ENCODE peak calls at places on chromosomes 4 and X, in seven cellular contexts. C is lung, G is suprapubic skin, V is endothelial cell, J is stomach, N is WTC11, Y is H1. X is an unnamed sample.

GRCh38 chrX:17374619-17375360 is at the start of gene NHS:
- DNase-seq in C (peak; percentile 41), G (no peak), V (peak; percentile 64), J (peak; percentile 65), N (peak; percentile 76), Y (peak; percentile 70), X (peak; percentile 90)

GRCh38 chr4:2931765-2932560 is 31.2 kb downstream of the NOP14 start:
- DNase-seq in C (peak; percentile 67), G (peak; percentile 85), V (peak; percentile 45), J (peak; percentile 60), N (peak; percentile 64), Y (peak; percentile 72), X (no peak)

GRCh38 chr4:43411226-43411625 is 518.7 kb downstream of the GRXCR1 start:
- DNase-seq in C (no peak), G (no peak), V (no peak), J (no peak), N (no peak), Y (no peak), X (no peak)

GRCh38 chr4:78441786-78442185 is 109.8 kb upstream of the ANXA3 start:
- DNase-seq in C (no peak), G (no peak), V (no peak), J (no peak), N (no peak), Y (no peak), X (no peak)

GRCh38 chrX:56764153-56764974 is 35.3 kb downstream of the NBDY start:
- DNase-seq in C (peak; percentile 81), G (no peak), V (peak; percentile 52), J (peak; percentile 66), N (peak; percentile 50), Y (peak; percentile 53), X (peak; percentile 66)

GRCh38 chrX:45434231-45434630 is 233.6 kb upstream of the DIPK2B start:
- DNase-seq in C (no peak), G (no peak), V (no peak), J (no peak), N (no peak), Y (no peak), X (no peak)

GRCh38 chr4:139918591-139918990 is 235.4 kb downstream of the MAML3 start:
- DNase-seq in C (no peak), G (no peak), V (no peak), J (no peak), N (no peak), Y (no peak), X (no peak)

GRCh38 chr4:62260256-62260655 is 1060.1 kb downstream of the ADGRL3 start:
- DNase-seq in C (no peak), G (no peak), V (no peak), J (no peak), N (no peak), Y (no peak), X (no peak)

GRCh38 chr4:154119317-154119716 is 330.4 kb upstream of the SFRP2 start:
- DNase-seq in C (no peak), G (no peak), V (no peak), J (no peak), N (peak; percentile 32), Y (no peak), X (no peak)

GRCh38 chrX:21926116-21926515 is 14.4 kb upstream of the SMS start:
- DNase-seq in C (no peak), G (no peak), V (no peak), J (no peak), N (no peak), Y (no peak), X (no peak)

GRCh38 chr4:147777456-147778091 is 45.7 kb downstream of the ARHGAP10 start:
- DNase-seq in C (no peak), G (no peak), V (no peak), J (no peak), N (no peak), Y (no peak), X (no peak)

GRCh38 chr4:122516376-122516775 is 59.9 kb upstream of the IL2 start:
- DNase-seq in C (no peak), G (no peak), V (no peak), J (no peak), N (no peak), Y (no peak), X (no peak)

GRCh38 chr4:36461344-36461743 is 179.9 kb downstream of the DTHD1 start:
- DNase-seq in C (no peak), G (no peak), V (no peak), J (no peak), N (no peak), Y (no peak), X (no peak)

GRCh38 chrX:33324099-33324498 is 112.8 kb upstream of the DMD start:
- DNase-seq in C (no peak), G (no peak), V (no peak), J (no peak), N (no peak), Y (no peak), X (no peak)

GRCh38 chr4:83212041-83212851 is 72.4 kb downstream of the COQ2 start:
- DNase-seq in C (no peak), G (no peak), V (no peak), J (peak; percentile 65), N (no peak), Y (no peak), X (no peak)

GRCh38 chr4:82744284-82744963 is 54.2 kb downstream of the SCD5 start:
- DNase-seq in C (peak; percentile 73), G (no peak), V (no peak), J (peak; percentile 82), N (no peak), Y (no peak), X (no peak)

GRCh38 chrX:133054761-133055385 is 42.0 kb downstream of the USP26 start:
- DNase-seq in C (no peak), G (no peak), V (no peak), J (no peak), N (no peak), Y (no peak), X (no peak)

GRCh38 chr4:40417941-40418340 is 82.8 kb downstream of the CHRNA9 start:
- DNase-seq in C (no peak), G (no peak), V (no peak), J (no peak), N (no peak), Y (no peak), X (no peak)

GRCh38 chr4:169109276-169109675 is 99.2 kb upstream of the CBR4 start:
- DNase-seq in C (no peak), G (no peak), V (no peak), J (no peak), N (no peak), Y (no peak), X (no peak)

GRCh38 chrX:96833333-96833732 is 50.4 kb upstream of the RPA4 start:
- DNase-seq in C (no peak), G (no peak), V (no peak), J (no peak), N (no peak), Y (no peak), X (no peak)

GRCh38 chr4:151691639-151692442 is 69.0 kb downstream of the GATB start:
- DNase-seq in C (no peak), G (no peak), V (no peak), J (peak; percentile 68), N (no peak), Y (no peak), X (no peak)

DNA sequence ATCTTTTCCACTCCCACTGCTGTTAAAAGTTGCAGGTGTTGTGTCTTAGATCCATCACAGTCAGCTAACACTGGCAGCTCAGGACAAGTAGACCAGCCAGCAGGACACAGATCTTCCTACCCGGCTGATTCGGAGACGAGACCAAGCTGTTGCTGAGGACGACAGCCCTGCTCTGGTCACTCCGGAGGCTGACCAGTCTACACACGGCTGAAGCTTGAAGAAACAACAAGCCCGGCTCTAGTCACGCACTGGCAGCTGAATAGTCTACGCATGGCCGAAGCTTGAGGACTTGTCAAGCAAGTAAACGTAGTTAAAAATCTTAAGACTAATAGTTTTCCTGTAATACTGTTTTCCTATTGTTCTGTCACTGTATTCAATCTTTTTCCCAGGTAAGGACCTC is 1.8 kb downstream of the ACOX3 start:
- DNase-seq in C (no peak), G (no peak), V (no peak), J (no peak), N (no peak), Y (no peak), X (no peak)
- TF ChIP-seq CTCF in C (no peak), G (no peak), V (no peak), J (no peak), N (no peak), Y (no peak), X (no peak)

DNA sequence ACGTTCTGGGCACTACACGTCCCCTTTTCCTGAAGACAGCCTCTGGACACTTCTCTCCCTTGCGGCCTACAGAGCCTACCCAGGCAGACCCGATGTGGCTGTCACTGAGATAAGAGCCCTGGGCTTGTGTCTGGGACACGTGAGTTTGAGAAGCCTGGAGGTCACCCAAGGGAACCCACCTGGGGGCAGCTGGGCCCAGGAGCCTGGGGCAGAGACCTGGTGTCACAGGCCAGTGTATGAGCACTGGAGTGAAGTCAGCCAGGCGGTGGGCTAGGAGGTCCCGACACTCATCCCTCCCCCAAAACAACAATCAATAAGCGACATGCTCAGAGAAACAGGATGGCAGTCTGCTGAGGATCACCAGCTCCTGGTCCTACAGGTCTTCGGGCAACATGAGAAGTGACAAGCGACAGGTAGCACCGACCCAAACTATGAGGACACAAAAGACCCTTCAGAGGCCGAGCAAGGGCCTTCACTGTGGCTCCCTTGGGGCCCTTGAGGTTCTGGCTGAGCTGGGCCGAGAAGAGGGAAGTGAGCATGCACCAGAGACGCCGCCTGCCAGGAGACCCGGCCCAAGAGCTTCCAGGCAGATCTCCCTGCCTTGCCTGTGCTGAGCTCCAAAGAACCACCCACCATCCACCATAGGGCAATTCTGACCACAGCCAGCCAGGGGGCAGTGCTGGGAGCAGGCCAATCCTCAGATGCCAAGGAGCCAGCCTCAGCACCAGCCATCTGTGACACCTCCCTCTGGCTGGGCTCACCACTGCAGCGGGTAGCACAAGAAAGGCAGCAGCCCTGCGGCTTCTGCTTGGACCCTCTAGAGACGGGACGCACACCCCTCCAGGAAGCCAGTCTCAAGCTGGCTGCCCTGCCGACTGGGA is 11.0 kb upstream of the DUSP9 start:
- DNase-seq in C (no peak), G (no peak), V (peak; percentile 55), J (no peak), N (peak; percentile 70), Y (peak; percentile 68), X (no peak)
- TF ChIP-seq CTCF in C (no peak), G (no peak), V (no peak), J (no peak), N (no peak), Y (peak; percentile 95), X (no peak)

DNA sequence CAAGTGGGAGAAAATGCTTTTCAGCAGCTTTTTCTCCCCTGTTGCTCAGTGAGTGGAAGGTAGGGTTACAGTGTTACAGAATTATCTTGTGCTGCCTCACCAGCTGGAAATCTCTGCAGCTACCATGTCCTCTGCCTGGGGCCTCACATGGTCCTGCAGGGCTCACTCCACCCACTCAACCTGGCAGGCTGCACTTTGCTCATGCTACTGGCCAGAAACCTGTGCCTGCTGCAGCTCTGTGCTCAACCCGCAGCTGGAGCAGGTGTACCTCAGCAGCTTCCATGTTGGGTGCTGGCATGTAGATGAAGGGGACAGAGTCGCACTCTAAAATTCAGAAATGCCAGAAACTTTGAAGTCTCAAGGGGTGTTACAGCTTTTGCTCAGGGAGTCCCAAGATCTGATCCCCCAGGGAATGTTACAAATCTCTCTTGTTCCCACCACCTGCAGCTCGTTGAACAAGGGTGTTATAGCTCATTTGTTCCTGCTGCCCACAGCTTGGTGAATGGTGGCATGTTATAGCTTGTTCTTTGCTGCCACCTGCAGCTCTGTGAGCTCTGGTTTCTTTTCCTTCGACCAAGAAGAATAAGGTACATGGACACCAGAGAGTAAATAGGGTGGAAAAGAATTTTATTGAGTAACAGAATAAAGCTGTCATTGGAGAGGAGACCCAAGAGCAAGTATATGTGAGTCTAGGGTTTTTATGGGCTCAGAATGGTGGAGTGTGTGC is 845.8 kb downstream of the TECRL start:
- DNase-seq in C (no peak), G (no peak), V (no peak), J (no peak), N (peak; percentile 20), Y (no peak), X (no peak)
- TF ChIP-seq CTCF in C (no peak), G (no peak), V (no peak), J (no peak), N (no peak), Y (peak; percentile 57), X (no peak)

GRCh38 chr4:110483516-110483915 is 7.6 kb downstream of the ENPEP start:
- DNase-seq in C (no peak), G (no peak), V (no peak), J (no peak), N (no peak), Y (no peak), X (no peak)
- TF ChIP-seq CTCF in C (no peak), G (no peak), V (no peak), J (no peak), N (no peak), Y (no peak), X (no peak)

X was measured in nephron progenitor cell.